ENCODE peak calls at places on chromosomes 4 and X, in six cellular contexts. S, N, G, K, Y and F are unnamed samples.

GRCh38 chr4:111937368-111937767 is 207.9 kb upstream of the FAM241A start:
- DNase-seq in S (no peak), G (no peak), Y (peak; percentile 44), K (no peak), N (peak; percentile 18), F (no peak)

GRCh38 chr4:9804918-9805317 is 23.5 kb downstream of the DRD5 start:
- DNase-seq in G (no peak), K (no peak), S (no peak), Y (no peak), N (no peak), F (no peak)

GRCh38 chr4:15506464-15506863 is 36.8 kb downstream of the CC2D2A start:
- DNase-seq in G (no peak), Y (no peak), K (no peak), S (no peak), N (no peak), F (no peak)

GRCh38 chr4:20393486-20394100 is 141.9 kb downstream of the SLIT2 start:
- DNase-seq in S (no peak), G (no peak), Y (no peak), N (no peak), K (no peak), F (no peak)

GRCh38 chr4:17173300-17173699 is 274.9 kb upstream of the LDB2 start:
- DNase-seq in N (no peak), S (no peak), K (no peak), Y (no peak), G (no peak), F (no peak)

GRCh38 chr4:35525192-35525978 is 718.9 kb downstream of the ARAP2 start:
- DNase-seq in N (no peak), Y (no peak), G (peak; percentile 51), K (no peak), S (no peak), F (no peak)

GRCh38 chrX:97026406-97026805 is 142.7 kb downstream of the RPA4 start:
- DNase-seq in N (no peak), K (no peak), G (no peak), S (no peak), Y (no peak), F (no peak)

GRCh38 chr4:73451404-73451803 is 15.4 kb downstream of the AFP start:
- DNase-seq in S (no peak), Y (no peak), G (no peak), N (peak; percentile 50), K (no peak), F (peak; percentile 29)

GRCh38 chrX:10755477-10756334 is 135.3 kb upstream of the MID1 start:
- DNase-seq in G (no peak), Y (no peak), K (no peak), N (no peak), S (no peak), F (no peak)

GRCh38 chr4:9943761-9944160 is 77.5 kb downstream of the SLC2A9 start:
- DNase-seq in N (no peak), Y (no peak), G (no peak), K (no peak), S (no peak), F (no peak)

GRCh38 chr4:152352215-152352614 is 183.7 kb downstream of the FBXW7 start:
- DNase-seq in N (no peak), Y (no peak), S (no peak), G (no peak), K (no peak), F (no peak)

GRCh38 chrX:146224442-146224841 is 406.8 kb downstream of the SLITRK2 start:
- DNase-seq in G (no peak), K (no peak), N (no peak), Y (no peak), S (no peak), F (no peak)

GRCh38 chr4:148007303-148007702 is 275.4 kb downstream of the ARHGAP10 start:
- DNase-seq in N (no peak), S (no peak), G (no peak), Y (peak; percentile 79), K (no peak), F (no peak)

GRCh38 chr4:181821039-181822004 is 421.9 kb upstream of the TENM3 start:
- DNase-seq in K (no peak), Y (no peak), G (no peak), N (no peak), S (no peak), F (no peak)

GRCh38 chr4:26584725-26585124 is 841 bp downstream of the TBC1D19 start:
- DNase-seq in G (no peak), K (no peak), S (no peak), Y (no peak), N (no peak), F (no peak)

GRCh38 chrX:46381630-46382029 is 163.6 kb downstream of the ZNF674 start:
- DNase-seq in S (no peak), G (no peak), K (peak; percentile 45), N (no peak), Y (peak; percentile 12), F (no peak)

GRCh38 chr4:102344520-102344954 is 745 bp downstream of the SLC39A8 start:
- DNase-seq in G (peak; percentile 87), N (no peak), Y (no peak), K (peak; percentile 87), S (peak; percentile 32), F (no peak)

GRCh38 chr4:169252339-169253086 is 18.2 kb downstream of the SH3RF1 start:
- DNase-seq in S (no peak), K (no peak), N (no peak), G (no peak), Y (no peak), F (no peak)

GRCh38 chrX:15816886-15817285 is 26.6 kb downstream of the ZRSR2 start:
- DNase-seq in K (peak; percentile 61), Y (no peak), S (no peak), N (no peak), G (no peak), F (no peak)

GRCh38 chr4:165994706-165995105 is 121.7 kb downstream of the TLL1 start:
- DNase-seq in S (no peak), G (no peak), K (no peak), Y (no peak), N (no peak), F (no peak)

GRCh38 chrX:43676960-43677582 is 21.0 kb downstream of the MAOA start:
- DNase-seq in Y (no peak), G (no peak), N (no peak), K (no peak), S (no peak), F (no peak)

GRCh38 chr4:141971854-141972253 is 335.5 kb downstream of the IL15 start:
- DNase-seq in Y (no peak), K (no peak), S (no peak), G (no peak), N (no peak), F (no peak)

GRCh38 chr4:186265683-186266648 is at the start of gene F11:
- DNase-seq in G (no peak), Y (no peak), S (no peak), K (no peak), N (no peak), F (no peak)

GRCh38 chrX:130718137-130718536 is 184.9 kb downstream of the ENOX2 start:
- DNase-seq in N (no peak), S (no peak), K (no peak), Y (no peak), G (no peak), F (no peak)

GRCh38 chr4:5821665-5822358 is 71.1 kb downstream of the CRMP1 start:
- DNase-seq in K (peak; percentile 32), G (no peak), N (no peak), S (no peak), Y (no peak), F (no peak)

GRCh38 chrX:140733766-140734342 is 24.3 kb downstream of the LINC00632 start:
- DNase-seq in K (no peak), N (peak; percentile 68), Y (peak; percentile 30), G (no peak), S (no peak), F (peak; percentile 49)

GRCh38 chr4:84499065-84499982 is at the start of gene NKX6-1:
- DNase-seq in K (peak; percentile 46), G (peak; percentile 73), N (no peak), S (no peak), Y (peak; percentile 84), F (peak; percentile 26)

GRCh38 chr4:23999714-24000113 is 109.9 kb upstream of the PPARGC1A start:
- DNase-seq in S (no peak), G (no peak), Y (no peak), K (no peak), N (no peak), F (no peak)

GRCh38 chr4:108834787-108835384 is 72.0 kb upstream of the ETNPPL start:
- DNase-seq in S (no peak), K (no peak), Y (peak; percentile 22), N (peak; percentile 23), G (no peak), F (peak; percentile 8)

GRCh38 chrX:12319012-12319519 is 180.8 kb downstream of the FRMPD4 start:
- DNase-seq in Y (no peak), K (no peak), S (no peak), G (no peak), N (peak; percentile 6), F (no peak)

GRCh38 chr4:47071863-47072441 is 40.6 kb downstream of the GABRB1 start:
- DNase-seq in N (no peak), Y (no peak), K (no peak), G (no peak), S (no peak), F (no peak)

GRCh38 chrX:153494541-153495361 is at the start of gene BGN:
- DNase-seq in K (peak; percentile 25), G (no peak), S (no peak), N (no peak), Y (peak; percentile 23), F (peak; percentile 35)

GRCh38 chr4:112213850-112214249 is 17.7 kb upstream of the AP1AR start:
- DNase-seq in K (no peak), S (no peak), Y (peak; percentile 38), N (no peak), G (no peak), F (no peak)

GRCh38 chr4:176406297-176406696 is 86.5 kb downstream of the SPCS3 start:
- DNase-seq in G (no peak), Y (no peak), N (no peak), S (no peak), K (no peak), F (no peak)

GRCh38 chr4:2361366-2362285 is 56.8 kb downstream of the ZFYVE28 start:
- DNase-seq in K (no peak), S (no peak), G (peak; percentile 57), Y (no peak), N (peak; percentile 99), F (peak; percentile 92)

GRCh38 chr4:188372856-188373255 is 233.6 kb downstream of the TRIML1 start:
- DNase-seq in Y (peak; percentile 72), G (no peak), S (no peak), K (no peak), N (peak; percentile 3), F (no peak)

GRCh38 chr4:55363618-55364420 is 17.8 kb downstream of the SRD5A3 start:
- DNase-seq in G (no peak), S (no peak), Y (no peak), K (no peak), N (no peak), F (no peak)